ENCODE peak calls at places on chromosomes 13 and 19, in four cellular contexts. O is mucosa of gallbladder; S is AML-193; J is stimulated activated CD8-positive, alpha-beta memory T cell treated with anti-CD3 and anti-CD28 coated beads, Interleukin-15, amount 100 ng/mL, for 1 hour. P is an unnamed sample.

GRCh38 chr19:46416077-46416709 is 2.8 kb upstream of the CCDC8 start:
- DNase-seq in O (peak), S (no peak), J (no peak), P (no peak)

GRCh38 chr19:57302727-57303401 is 17.4 kb upstream of the ZNF543 start:
- DNase-seq in O (no peak), S (no peak), J (no peak), P (no peak)

GRCh38 chr13:40102854-40103253 is 447.4 kb downstream of the COG6 start:
- DNase-seq in S (no peak), J (peak), O (no peak), P (no peak)

GRCh38 chr13:99197257-99197651 is 3.4 kb upstream of the UBAC2 start:
- DNase-seq in O (no peak), J (no peak), S (no peak), P (no peak)

GRCh38 chr13:76822691-76823267 is 63.4 kb downstream of the KCTD12 start:
- DNase-seq in S (peak), J (no peak), O (peak), P (no peak)

GRCh38 chr13:99339736-99340392 is 32.7 kb upstream of the GPR183 start:
- DNase-seq in O (peak), S (peak), J (no peak), P (no peak)

GRCh38 chr13:110023729-110024645 is 237.6 kb upstream of the IRS2 start:
- DNase-seq in O (no peak), S (no peak), J (no peak), P (no peak)

GRCh38 chr19:35008891-35009341 is 8.8 kb downstream of the GRAMD1A start:
- DNase-seq in J (no peak), O (no peak), S (no peak), P (no peak)

GRCh38 chr13:76035711-76036110 is 399.6 kb downstream of the LMO7 start:
- DNase-seq in S (no peak), J (no peak), O (no peak), P (no peak)

GRCh38 chr19:48501961-48502719 is 9.5 kb downstream of the LMTK3 start:
- DNase-seq in S (peak), O (peak), J (no peak), P (no peak)

GRCh38 chr19:50877338-50877737 is 4.1 kb downstream of the KLK2 start:
- DNase-seq in S (no peak), O (no peak), J (no peak), P (no peak)

GRCh38 chr13:74795526-74795925 is 661.3 kb upstream of the KLF12 start:
- DNase-seq in S (no peak), J (no peak), O (no peak), P (no peak)

GRCh38 chr19:11191273-11191755 is 6.0 kb downstream of the KANK2 start:
- DNase-seq in J (no peak), O (no peak), S (no peak), P (no peak)